ENCODE peak calls at places on chromosomes 1 and 21, in ten cellular contexts. W, B, F, P, C, D, X, O, J and E are unnamed samples.

GRCh38 chr1:169725930-169726329 is 7.9 kb downstream of the SELE start:
- DNase-seq in W (no peak), B (no peak), F (no peak), P (no peak), C (no peak), D (no peak), X (no peak), O (no peak), J (no peak), E (no peak)

GRCh38 chr1:33713058-33713877 is 150.6 kb upstream of the HMGB4 start:
- DNase-seq in W (no peak), B (no peak), F (no peak), P (no peak), C (no peak), D (no peak), X (no peak), O (no peak), J (no peak), E (no peak)

GRCh38 chr1:27581823-27582243 is 22.1 kb downstream of the AHDC1 start:
- DNase-seq in W (no peak), B (no peak), F (no peak), P (no peak), C (no peak), D (no peak), X (no peak), O (no peak), J (no peak), E (no peak)

GRCh38 chr1:207814469-207814868 is 62.6 kb downstream of the CD46 start:
- DNase-seq in W (no peak), B (no peak), F (no peak), P (no peak), C (peak), D (no peak), X (no peak), O (no peak), J (no peak), E (no peak)

GRCh38 chr1:9701661-9702060 is 50.1 kb downstream of the PIK3CD start:
- DNase-seq in W (no peak), B (no peak), F (no peak), P (no peak), C (no peak), D (no peak), X (no peak), O (peak), J (no peak), E (no peak)

GRCh38 chr21:38954450-38955059 is 148.8 kb downstream of the ETS2 start:
- DNase-seq in W (no peak), B (no peak), F (no peak), P (peak), C (peak), D (no peak), X (no peak), O (no peak), J (no peak), E (no peak)

GRCh38 chr1:210792703-210793102 is 341.2 kb downstream of the KCNH1 start:
- DNase-seq in W (peak), B (peak), F (no peak), P (no peak), C (no peak), D (no peak), X (no peak), O (peak), J (no peak), E (no peak)

GRCh38 chr1:41664861-41665640 is 180.6 kb upstream of the EDN2 start:
- DNase-seq in W (peak), B (peak), F (no peak), P (no peak), C (peak), D (no peak), X (no peak), O (peak), J (no peak), E (no peak)

GRCh38 chr1:109341944-109342925 is 35.4 kb upstream of the MYBPHL start:
- DNase-seq in W (peak), B (no peak), F (no peak), P (no peak), C (no peak), D (no peak), X (no peak), O (no peak), J (no peak), E (no peak)

GRCh38 chr1:18045206-18045605 is 62.4 kb upstream of the IGSF21 start:
- DNase-seq in W (no peak), B (no peak), F (no peak), P (no peak), C (no peak), D (no peak), X (no peak), O (no peak), J (no peak), E (no peak)

GRCh38 chr1:92194516-92194915 is 23.2 kb upstream of the C1orf146 start:
- DNase-seq in W (no peak), B (peak), F (no peak), P (no peak), C (no peak), D (no peak), X (no peak), O (no peak), J (no peak), E (no peak)

GRCh38 chr1:182110635-182111034 is 49.1 kb upstream of the ZNF648 start:
- DNase-seq in W (no peak), B (no peak), F (no peak), P (no peak), C (no peak), D (no peak), X (no peak), O (no peak), J (no peak), E (no peak)

GRCh38 chr21:25887646-25888321 is 153.0 kb downstream of the GABPA start:
- DNase-seq in W (no peak), B (no peak), F (no peak), P (no peak), C (no peak), D (no peak), X (no peak), O (no peak), J (no peak), E (no peak)

GRCh38 chr1:54800899-54801759 is at the start of gene TTC22:
- DNase-seq in W (no peak), B (no peak), F (peak), P (peak), C (peak), D (peak), X (no peak), O (no peak), J (peak), E (no peak)

GRCh38 chr1:112704511-112704907 is 2.4 kb downstream of the RHOC start:
- DNase-seq in W (no peak), B (no peak), F (no peak), P (no peak), C (no peak), D (no peak), X (no peak), O (no peak), J (no peak), E (no peak)

GRCh38 chr1:2607681-2608041 is 21.1 kb downstream of the PRXL2B start:
- DNase-seq in W (no peak), B (no peak), F (no peak), P (no peak), C (peak), D (no peak), X (no peak), O (no peak), J (peak), E (no peak)

GRCh38 chr1:25247829-25248754 is 838 bp upstream of the RSRP1 start:
- DNase-seq in W (no peak), B (no peak), F (no peak), P (no peak), C (no peak), D (no peak), X (no peak), O (no peak), J (no peak), E (no peak)

GRCh38 chr1:210586785-210587184 is 258.1 kb downstream of the HHAT start:
- DNase-seq in W (no peak), B (no peak), F (no peak), P (no peak), C (no peak), D (no peak), X (no peak), O (peak), J (no peak), E (no peak)

GRCh38 chr1:98164508-98164907 is 243.7 kb upstream of the DPYD start:
- DNase-seq in W (no peak), B (no peak), F (no peak), P (no peak), C (no peak), D (no peak), X (no peak), O (no peak), J (no peak), E (no peak)

GRCh38 chr1:13224480-13225060 is 1.4 kb downstream of the PRAMEF18 start:
- DNase-seq in W (no peak), B (no peak), F (no peak), P (no peak), C (no peak), D (no peak), X (no peak), O (no peak), J (no peak), E (no peak)

GRCh38 chr1:67564193-67564592 is 120.8 kb upstream of the GADD45A start:
- DNase-seq in W (peak), B (peak), F (no peak), P (no peak), C (no peak), D (no peak), X (peak), O (no peak), J (no peak), E (no peak)

GRCh38 chr1:43822040-43822439 is 111.6 kb upstream of the ARTN start:
- DNase-seq in W (peak), B (peak), F (no peak), P (no peak), C (no peak), D (no peak), X (peak), O (peak), J (no peak), E (no peak)

GRCh38 chr1:43976890-43977289 is 2.1 kb upstream of the B4GALT2 start:
- DNase-seq in W (no peak), B (no peak), F (no peak), P (no peak), C (no peak), D (no peak), X (no peak), O (no peak), J (no peak), E (no peak)

GRCh38 chr1:52906135-52906603 is 15.4 kb downstream of the ECHDC2 start:
- DNase-seq in W (no peak), B (no peak), F (no peak), P (no peak), C (no peak), D (no peak), X (no peak), O (no peak), J (no peak), E (no peak)

GRCh38 chr1:29531596-29531995 is 295.3 kb downstream of the PTPRU start:
- DNase-seq in W (no peak), B (no peak), F (no peak), P (no peak), C (no peak), D (no peak), X (no peak), O (no peak), J (no peak), E (no peak)

GRCh38 chr1:214857716-214858115 is 224.8 kb upstream of the KCNK2 start:
- DNase-seq in W (no peak), B (no peak), F (no peak), P (no peak), C (no peak), D (no peak), X (no peak), O (peak), J (no peak), E (no peak)

GRCh38 chr1:55214214-55214902 is 806 bp downstream of the USP24 start:
- DNase-seq in W (no peak), B (no peak), F (peak), P (peak), C (peak), D (peak), X (peak), O (peak), J (peak), E (no peak)

GRCh38 chr1:151145158-151146071 is 1.0 kb downstream of the SEMA6C start:
- DNase-seq in W (peak), B (no peak), F (no peak), P (no peak), C (peak), D (peak), X (no peak), O (peak), J (no peak), E (no peak)

GRCh38 chr1:183310753-183311465 is 107.3 kb downstream of the NMNAT2 start:
- DNase-seq in W (no peak), B (no peak), F (no peak), P (no peak), C (no peak), D (no peak), X (no peak), O (peak), J (no peak), E (no peak)

GRCh38 chr1:9615316-9616063 is 26.8 kb downstream of the TMEM201 start:
- DNase-seq in W (peak), B (peak), F (peak), P (peak), C (peak), D (peak), X (no peak), O (peak), J (no peak), E (no peak)

GRCh38 chr1:46452931-46453325 is 36.7 kb upstream of the DMBX1 start:
- DNase-seq in W (no peak), B (no peak), F (no peak), P (no peak), C (no peak), D (no peak), X (no peak), O (no peak), J (no peak), E (no peak)

GRCh38 chr1:45026446-45026845 is 14.4 kb downstream of the UROD start:
- DNase-seq in W (no peak), B (no peak), F (no peak), P (no peak), C (no peak), D (no peak), X (no peak), O (peak), J (no peak), E (no peak)

GRCh38 chr1:189693140-189693539 is 784.5 kb downstream of the BRINP3 start:
- DNase-seq in W (peak), B (no peak), F (no peak), P (no peak), C (no peak), D (no peak), X (no peak), O (no peak), J (no peak), E (no peak)
- TF ChIP-seq CTCF in W (no peak), B (no peak), F (no peak), P (no peak), C (no peak), D (no peak), X (no peak), O (no peak), J (no peak), E (no peak)

GRCh38 chr1:234185438-234185837 is 187.8 kb upstream of the COA6 start:
- DNase-seq in W (no peak), B (no peak), F (no peak), P (no peak), C (no peak), D (no peak), X (no peak), O (no peak), J (no peak), E (no peak)
- TF ChIP-seq CTCF in W (no peak), B (no peak), F (no peak), P (no peak), C (no peak), D (no peak), X (no peak), O (no peak), J (no peak), E (no peak)

GRCh38 chr1:110466646-110467280 is 15.8 kb downstream of the PROK1 start:
- DNase-seq in W (no peak), B (no peak), F (no peak), P (no peak), C (peak), D (no peak), X (no peak), O (no peak), J (no peak), E (no peak)

GRCh38 chr1:110472546-110472945 is 21.6 kb downstream of the PROK1 start:
- DNase-seq in W (no peak), B (no peak), F (no peak), P (no peak), C (peak), D (no peak), X (no peak), O (no peak), J (no peak), E (no peak)

GRCh38 chr1:110475358-110476027 is 24.5 kb downstream of the PROK1 start:
- DNase-seq in W (no peak), B (no peak), F (no peak), P (no peak), C (peak), D (no peak), X (no peak), O (no peak), J (no peak), E (no peak)

GRCh38 chr1:110474444-110474843 is 23.5 kb downstream of the PROK1 start:
- DNase-seq in W (no peak), B (no peak), F (no peak), P (no peak), C (no peak), D (no peak), X (no peak), O (no peak), J (no peak), E (no peak)

GRCh38 chr1:110471131-110471530 is 20.2 kb downstream of the PROK1 start:
- DNase-seq in W (no peak), B (no peak), F (no peak), P (no peak), C (no peak), D (no peak), X (no peak), O (no peak), J (no peak), E (no peak)
- TF ChIP-seq CTCF in W (no peak), B (no peak), F (no peak), P (no peak), C (no peak), D (no peak), X (no peak), O (no peak), J (no peak), E (no peak)

DNA sequence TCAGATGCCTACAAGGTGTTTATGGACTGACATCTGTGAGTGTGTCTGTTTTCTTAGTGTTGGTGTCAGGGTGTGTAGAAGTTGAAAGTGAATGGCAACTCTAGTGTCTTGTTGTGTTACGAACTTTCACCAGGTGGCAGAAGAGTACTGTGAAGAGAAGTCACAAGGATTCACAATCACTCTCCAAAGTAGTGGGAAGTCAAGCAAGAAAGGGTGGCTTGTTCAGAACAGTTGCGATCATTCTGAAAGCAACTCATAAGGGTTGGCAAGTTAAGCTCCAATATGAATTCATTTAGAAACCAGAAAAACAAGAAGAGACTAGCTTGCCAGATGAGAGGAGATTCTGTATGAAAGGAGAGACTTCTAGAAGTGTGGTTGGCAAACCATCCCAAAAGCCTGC is 86.1 kb downstream of the FASLG start:
- DNase-seq in W (peak), B (peak), F (no peak), P (peak), C (no peak), D (peak), X (no peak), O (peak), J (no peak), E (no peak)
- TF ChIP-seq CTCF in W (peak), B (peak), F (peak), P (peak), C (peak), D (peak), X (peak), O (peak), J (peak), E (no peak)

GRCh38 chr1:228275154-228275434 is 67.2 kb downstream of the OBSCN start:
- DNase-seq in W (no peak), B (no peak), F (no peak), P (no peak), C (no peak), D (no peak), X (no peak), O (no peak), J (no peak), E (no peak)

GRCh38 chr1:228272331-228272791 is 64.5 kb downstream of the OBSCN start:
- DNase-seq in W (no peak), B (no peak), F (no peak), P (no peak), C (peak), D (no peak), X (no peak), O (no peak), J (no peak), E (no peak)

GRCh38 chr1:228272831-228273571 is 65.2 kb downstream of the OBSCN start:
- DNase-seq in W (no peak), B (no peak), F (no peak), P (no peak), C (peak), D (no peak), X (no peak), O (no peak), J (peak), E (peak)

GRCh38 chr1:228274452-228275153 is 66.8 kb downstream of the OBSCN start:
- DNase-seq in W (no peak), B (no peak), F (no peak), P (no peak), C (no peak), D (no peak), X (peak), O (no peak), J (peak), E (peak)

GRCh38 chr1:228273720-228274451 is 66.0 kb downstream of the OBSCN start:
- DNase-seq in W (no peak), B (no peak), F (no peak), P (no peak), C (peak), D (no peak), X (no peak), O (no peak), J (peak), E (peak)
- TF ChIP-seq CTCF in W (no peak), B (no peak), F (no peak), P (peak), C (no peak), D (no peak), X (no peak), O (no peak), J (no peak), E (no peak)

DNA sequence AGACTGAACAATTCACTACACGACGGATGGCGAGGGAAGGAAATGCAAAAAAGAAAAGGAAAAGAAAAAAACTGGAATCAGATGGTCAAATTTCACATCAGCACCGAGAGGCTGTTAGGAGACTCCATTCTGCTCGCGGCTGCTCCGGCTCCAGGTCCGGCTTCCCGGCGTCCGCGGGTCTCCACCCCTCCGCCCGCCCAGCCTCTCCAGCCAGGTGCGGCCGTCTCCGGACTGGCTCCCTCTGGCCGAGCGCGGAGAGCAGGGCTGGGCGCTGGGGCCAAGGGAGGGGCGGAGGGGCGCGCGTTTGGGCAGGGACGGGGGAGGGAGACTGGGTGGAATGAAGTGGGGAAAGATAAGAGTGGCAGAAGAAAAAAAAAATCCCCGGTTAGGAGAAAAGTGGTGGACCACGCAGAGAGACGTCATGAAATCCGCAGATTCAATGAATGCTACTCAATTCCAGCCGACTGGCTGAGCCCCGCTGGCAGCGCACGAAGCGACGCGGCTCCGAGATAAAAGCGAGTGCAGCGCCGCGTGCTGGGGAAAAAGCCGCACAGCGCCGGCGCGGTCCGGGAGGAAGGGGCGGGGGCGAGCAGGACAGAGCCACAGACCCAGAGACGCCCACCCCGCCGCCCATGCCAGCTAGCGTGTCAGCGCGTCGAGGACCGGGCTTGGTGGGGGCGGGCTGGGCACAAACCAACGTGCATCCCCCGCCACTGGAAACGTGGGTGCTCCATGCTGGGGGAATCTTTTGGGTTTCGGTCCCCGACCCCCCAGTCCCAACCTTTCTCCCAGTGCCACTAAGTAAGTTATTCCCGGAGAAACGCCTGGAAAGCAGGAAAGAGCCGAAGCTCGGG is at the start of gene KCNJ6:
- DNase-seq in W (peak), B (peak), F (no peak), P (no peak), C (no peak), D (peak), X (no peak), O (peak), J (peak), E (no peak)
- TF ChIP-seq CTCF in W (peak), B (peak), F (no peak), P (no peak), C (peak), D (peak), X (peak), O (peak), J (peak), E (no peak)